ENCODE peak calls at places on chromosomes 3 and 15, in ten cellular contexts. J is mesendoderm; D is kidney; H is NCI-H446 treated with DMSO at 0.1 percent for 48 hours; T is kidney tubule cell; Q is ACHN; Z is T-helper 2 cell; P is stimulated activated CD4-positive, alpha-beta T cell treated with anti-CD3 and anti-CD28 coated beads, Interleukin-2, amount 100 ng/mL, for 24 hours; C is astrocyte of the spinal cord; M is neuronal stem cell. V is an unnamed sample.

GRCh38 chr3:191378142-191378541 is 47.8 kb upstream of the UTS2B start:
- DNase-seq in J (no peak), D (no peak), H (no peak), T (no peak), Q (no peak), Z (no peak), P (no peak), C (no peak), M (no peak), V (no peak)

GRCh38 chr3:22713936-22714335 is 489.2 kb upstream of the UBE2E2 start:
- DNase-seq in J (no peak), D (no peak), H (no peak), T (peak; percentile 92), Q (peak; percentile 51), Z (no peak), P (no peak), C (peak; percentile 79), M (no peak), V (no peak)

GRCh38 chr15:74427607-74428441 is 5.9 kb downstream of the SEMA7A start:
- DNase-seq in J (no peak), D (no peak), H (no peak), T (no peak), Q (no peak), Z (no peak), P (no peak), C (no peak), M (no peak), V (no peak)

GRCh38 chr3:12408984-12409383 is 75.3 kb upstream of the TSEN2 start:
- DNase-seq in J (no peak), D (no peak), H (no peak), T (no peak), Q (no peak), Z (no peak), P (no peak), C (no peak), M (no peak), V (no peak)

GRCh38 chr3:189123595-189124387 is 48.0 kb upstream of the TPRG1 start:
- DNase-seq in J (no peak), D (no peak), H (peak; percentile 31), T (peak; percentile 32), Q (peak; percentile 7), Z (no peak), P (no peak), C (no peak), M (no peak), V (no peak)

GRCh38 chr3:31226331-31226730 is 306.4 kb upstream of the STT3B start:
- DNase-seq in J (no peak), D (no peak), H (no peak), T (no peak), Q (no peak), Z (no peak), P (no peak), C (no peak), M (no peak), V (no peak)

GRCh38 chr3:19273091-19273490 is 124.8 kb downstream of the KCNH8 start:
- DNase-seq in J (no peak), D (no peak), H (no peak), T (no peak), Q (no peak), Z (no peak), P (no peak), C (no peak), M (no peak), V (no peak)

GRCh38 chr3:4503050-4503449 is 9.9 kb downstream of the ITPR1 start:
- DNase-seq in J (no peak), D (no peak), H (no peak), T (no peak), Q (no peak), Z (no peak), P (no peak), C (no peak), M (no peak), V (peak; percentile 77)

GRCh38 chr3:74344865-74345264 is 269.6 kb downstream of the CNTN3 start:
- DNase-seq in J (no peak), D (no peak), H (no peak), T (no peak), Q (no peak), Z (no peak), P (no peak), C (no peak), M (no peak), V (no peak)

V was measured in RPMI8226.